ENCODE peak calls at places on chromosome 10, in four cellular contexts. S, J, P and T are unnamed samples.

GRCh38 chr10:43691503-43691902 is 42.8 kb upstream of the ZNF32 start:
- DNase-seq in J (no peak), S (no peak), P (no peak), T (no peak)

GRCh38 chr10:118687472-118687871 is 67.3 kb downstream of the CACUL1 start:
- DNase-seq in J (no peak), S (no peak), P (no peak), T (no peak)

GRCh38 chr10:57657164-57657765 is 610.4 kb downstream of the IPMK start:
- DNase-seq in J (peak; percentile 49), P (peak; percentile 53), S (peak; percentile 13), T (peak; percentile 48)

GRCh38 chr10:22475527-22475856 is 130.2 kb downstream of the SPAG6 start:
- DNase-seq in S (no peak), J (no peak), P (no peak), T (no peak)

GRCh38 chr10:30705625-30706149 is 76.1 kb upstream of the LYZL2 start:
- DNase-seq in J (no peak), S (no peak), P (no peak), T (no peak)

GRCh38 chr10:89301721-89302445 is at the start of gene IFIT2:
- DNase-seq in P (peak; percentile 15), S (no peak), J (no peak), T (peak; percentile 62)

GRCh38 chr10:124223001-124223710 is 129.8 kb upstream of the CHST15 start:
- DNase-seq in J (no peak), P (no peak), S (no peak), T (no peak)

GRCh38 chr10:76397957-76398665 is 966.7 kb downstream of the LRMDA start:
- DNase-seq in P (no peak), S (no peak), J (no peak), T (no peak)

GRCh38 chr10:36608251-36608650 is 517.1 kb upstream of the ANKRD30A start:
- DNase-seq in P (peak; percentile 1), S (no peak), J (no peak), T (no peak)

GRCh38 chr10:50586740-50587088 is 37.0 kb downstream of the SGMS1 start:
- DNase-seq in P (no peak), J (no peak), S (no peak), T (no peak)

GRCh38 chr10:123651421-123652047 is 14.6 kb upstream of the GPR26 start:
- DNase-seq in P (no peak), J (no peak), S (no peak), T (no peak)

GRCh38 chr10:16698457-16698856 is 118.8 kb downstream of the RSU1 start:
- DNase-seq in S (no peak), J (no peak), P (no peak), T (no peak)

GRCh38 chr10:77789016-77789415 is 137.5 kb downstream of the DLG5 start:
- DNase-seq in J (no peak), P (no peak), S (no peak), T (no peak)

GRCh38 chr10:113049881-113050280 is 99.8 kb downstream of the TCF7L2 start:
- DNase-seq in P (no peak), J (no peak), S (no peak), T (no peak)

GRCh38 chr10:93386496-93387369 is 95.4 kb downstream of the MYOF start:
- DNase-seq in S (no peak), J (no peak), P (no peak), T (no peak)

GRCh38 chr10:124740374-124741280 is 3.6 kb downstream of the FAM53B start:
- DNase-seq in S (no peak), P (peak; percentile 74), J (no peak), T (no peak)

GRCh38 chr10:122286872-122287271 is 15.8 kb downstream of the BTBD16 start:
- DNase-seq in P (no peak), J (no peak), S (no peak), T (no peak)

GRCh38 chr10:119206603-119207366 is 586 bp upstream of the GRK5 start:
- DNase-seq in P (no peak), J (peak; percentile 74), S (no peak), T (no peak)

GRCh38 chr10:14124951-14125350 is 205.8 kb downstream of the FRMD4A start:
- DNase-seq in S (no peak), P (no peak), J (no peak), T (no peak)

GRCh38 chr10:43206391-43207235 is 60.3 kb downstream of the RASGEF1A start:
- DNase-seq in J (no peak), S (no peak), P (no peak), T (no peak)

GRCh38 chr10:34124522-34125035 is 690.5 kb downstream of the PARD3 start:
- DNase-seq in S (peak; percentile 88), P (peak; percentile 81), J (no peak), T (peak; percentile 58)

GRCh38 chr10:101103430-101103829 is 27.7 kb upstream of the TLX1 start:
- DNase-seq in J (no peak), S (no peak), P (no peak), T (no peak)

GRCh38 chr10:71431945-71432905 is 35.5 kb downstream of the CDH23 start:
- DNase-seq in J (peak; percentile 48), P (no peak), S (no peak), T (no peak)
- TF ChIP-seq SIN3A in J (no peak), P (no peak), S (no peak), T (no peak)

GRCh38 chr10:18980084-18980629 is 68.4 kb upstream of the MALRD1 start:
- DNase-seq in S (no peak), J (no peak), P (no peak), T (no peak)
- TF ChIP-seq TCF7L2 in S (no peak), J (no peak), P (no peak), T (no peak)

DNA sequence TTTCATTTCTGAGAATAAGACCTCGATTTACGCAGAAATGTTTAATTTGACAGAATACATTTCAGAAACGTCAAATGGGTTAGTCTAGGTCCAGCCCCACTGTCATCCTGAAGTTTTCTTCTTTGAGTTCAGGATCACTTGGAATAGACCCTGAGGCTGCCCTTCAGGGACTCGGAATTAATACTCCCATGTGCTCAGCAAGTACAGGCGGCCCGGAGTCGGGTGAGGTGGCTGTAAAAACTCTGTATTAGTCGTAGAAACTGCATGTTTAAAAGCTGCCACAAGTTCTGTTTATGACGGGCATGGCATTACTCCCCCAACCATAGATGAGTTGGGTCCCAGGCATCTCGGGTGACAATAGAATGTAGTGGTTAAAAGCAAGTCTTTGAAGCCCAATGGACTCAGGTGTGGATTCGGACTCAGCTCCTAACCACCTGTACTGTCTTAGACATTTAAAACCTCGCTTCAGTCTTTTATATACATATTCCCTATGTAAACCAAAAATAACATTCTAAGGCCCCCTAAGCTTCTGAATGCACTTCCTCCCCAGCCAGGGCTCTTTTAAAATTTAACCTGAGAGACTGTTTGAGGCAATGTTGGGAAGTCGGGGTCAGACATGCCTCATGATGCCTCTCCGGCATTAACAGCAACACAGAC is 216.3 kb downstream of the ADARB2 start:
- DNase-seq in S (no peak), P (no peak), J (no peak), T (no peak)
- H3K9me3 ChIP-seq in S (no peaks in the 10 kb centered on the region), P (no peaks in the 10 kb centered on the region), J (no peaks in the 10 kb centered on the region), T (no peaks in the 10 kb centered on the region)

GRCh38 chr10:97333351-97333600 is 1.3 kb downstream of the FRAT2 start:
- DNase-seq in S (no peak), J (no peak), P (no peak), T (no peak)

GRCh38 chr10:97333601-97334369 is 744 bp downstream of the FRAT2 start:
- DNase-seq in S (no peak), J (peak; percentile 48), P (no peak), T (no peak)

GRCh38 chr10:97335188-97335619 is 675 bp upstream of the FRAT2 start:
- DNase-seq in P (no peak), S (no peak), J (no peak), T (no peak)

GRCh38 chr10:97335995-97336394 is 1.5 kb upstream of the FRAT2 start:
- DNase-seq in P (no peak), S (no peak), J (no peak), T (no peak)

DNA sequence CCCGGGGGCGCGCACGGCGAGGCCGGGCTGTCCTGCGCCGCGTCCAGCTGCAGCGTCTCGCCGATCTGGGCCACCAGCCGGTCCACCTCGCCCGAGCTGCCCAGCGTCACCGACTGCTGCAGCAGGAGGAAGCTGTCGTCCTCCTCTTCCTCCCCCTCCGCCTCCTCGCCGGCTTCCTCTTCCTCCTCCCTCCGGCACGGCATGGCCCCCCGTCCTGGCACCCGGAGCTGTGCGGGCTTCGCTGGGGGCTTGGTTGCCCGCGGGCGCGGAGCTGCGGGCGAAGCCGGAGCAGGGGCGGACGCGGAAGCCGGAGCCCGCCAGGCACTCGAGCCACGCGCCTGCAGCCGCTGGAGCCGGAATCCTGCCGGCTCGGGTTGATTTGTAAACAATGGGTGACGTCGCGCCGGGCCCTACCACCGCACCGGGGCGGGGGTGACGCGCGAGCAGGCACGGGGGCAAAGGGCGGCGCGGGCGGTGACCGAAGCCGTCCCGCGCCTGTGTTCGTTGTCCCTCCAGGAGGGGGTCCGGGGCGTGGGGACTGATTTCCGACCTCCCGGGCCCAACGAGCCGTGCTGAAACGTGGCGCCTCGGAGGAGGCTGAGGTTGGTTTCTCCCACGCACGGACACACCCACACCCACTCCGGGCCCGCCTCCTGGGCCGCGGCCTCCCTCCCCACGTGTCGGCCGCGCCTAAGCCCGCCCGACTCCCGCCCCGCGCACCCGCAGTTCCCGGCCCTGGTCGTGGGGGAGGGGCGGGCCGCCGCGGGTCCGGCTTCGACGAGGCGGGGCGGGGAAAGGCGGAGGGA is at the start of gene FRAT2:
- DNase-seq in J (peak; percentile 93), S (peak; percentile 79), P (peak; percentile 74), T (peak; percentile 56)
- TF ChIP-seq SIN3A in J (peak; percentile 80), S (peak; percentile 91), P (peak; percentile 83), T (peak; percentile 95)

DNA sequence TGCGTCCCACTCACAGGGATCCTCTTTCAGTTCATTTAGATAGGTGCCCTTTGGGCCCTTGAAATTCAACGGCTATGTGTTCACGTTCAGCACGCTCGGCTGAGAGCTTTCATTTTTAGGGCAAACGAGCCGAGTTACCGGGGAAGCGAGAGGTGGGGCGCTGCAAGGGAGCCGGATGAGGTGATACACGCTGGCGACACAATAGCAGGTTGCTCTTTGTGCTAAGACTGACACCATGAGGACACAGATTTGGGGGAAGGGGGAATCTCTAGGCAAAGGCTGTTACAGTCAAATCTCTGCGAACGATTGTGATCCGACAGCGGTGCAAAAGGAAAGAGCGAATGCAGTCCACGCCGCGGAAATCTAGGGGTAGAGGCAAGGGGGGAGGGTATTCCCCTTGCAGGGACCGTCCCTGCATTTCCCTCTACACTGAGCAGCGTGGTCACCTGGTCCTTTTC is 660 bp downstream of the KLLN start:
- DNase-seq in P (no peak), S (no peak), J (peak; percentile 4), T (no peak)
- TF ChIP-seq TCF7L2 in P (no peak), S (no peak), J (no peak), T (no peak)

GRCh38 chr10:8063128-8063908 is 8.8 kb downstream of the GATA3 start:
- DNase-seq in J (no peak), P (no peak), S (no peak), T (no peak)

GRCh38 chr10:8063935-8064334 is 9.4 kb downstream of the GATA3 start:
- DNase-seq in S (no peak), J (no peak), P (no peak), T (no peak)

GRCh38 chr10:8066146-8066545 is 11.7 kb downstream of the GATA3 start:
- DNase-seq in P (no peak), J (no peak), S (no peak), T (no peak)

GRCh38 chr10:8065651-8066050 is 11.2 kb downstream of the GATA3 start:
- DNase-seq in J (no peak), P (no peak), S (no peak), T (no peak)

DNA sequence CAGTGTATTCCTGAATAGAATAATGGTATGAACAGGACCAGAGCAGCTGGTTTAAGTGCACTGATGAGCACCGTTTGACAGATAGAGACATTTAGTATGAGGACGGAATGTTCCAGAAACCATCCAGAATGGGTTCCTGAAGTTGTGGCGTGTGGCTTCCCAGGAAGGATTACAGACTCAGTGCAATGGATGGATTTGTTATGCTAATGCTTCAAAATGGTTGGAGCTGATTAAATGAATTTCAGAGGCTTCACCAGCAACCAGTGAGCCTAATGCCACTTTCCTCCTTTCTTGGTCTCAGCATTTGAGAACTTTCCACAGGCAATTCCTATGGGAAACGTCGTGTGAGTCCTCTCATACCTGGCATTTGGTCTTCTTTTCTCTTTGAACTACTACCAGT is 9.9 kb downstream of the GATA3 start:
- DNase-seq in P (no peak), J (no peak), S (no peak), T (no peak)
- H3K9me3 ChIP-seq in P (no peaks in the 10 kb centered on the region), J (no peaks in the 10 kb centered on the region), S (no peaks in the 10 kb centered on the region), T (no peaks in the 10 kb centered on the region)